ENCODE peak calls at places on chromosome 1, in four cellular contexts. Y is T-helper 17 cell, F is glutamatergic neuron, B is left ventricle myocardium inferior. O is an unnamed sample.

GRCh38 chr1:185654199-185654951 is 79.8 kb upstream of the HMCN1 start:
- DNase-seq in Y (no peak), F (no peak), B (no peak), O (no peak)

GRCh38 chr1:3321559-3322439 is 132.7 kb upstream of the ARHGEF16 start:
- DNase-seq in Y (no peak), F (no peak), B (no peak), O (no peak)

GRCh38 chr1:225762002-225762441 is 15.6 kb upstream of the SRP9 start:
- DNase-seq in Y (no peak), F (no peak), B (no peak), O (no peak)

GRCh38 chr1:23198373-23198772 is 18.9 kb downstream of the HTR1D start:
- DNase-seq in Y (no peak), F (no peak), B (no peak), O (peak)

GRCh38 chr1:160219062-160219929 is 14.1 kb downstream of the PEA15 start:
- DNase-seq in Y (no peak), F (peak), B (peak), O (peak)

GRCh38 chr1:170402451-170403311 is 129.3 kb upstream of the GORAB start:
- DNase-seq in Y (no peak), F (no peak), B (no peak), O (peak)

GRCh38 chr1:119968068-119968492 is 71.8 kb upstream of the ADAM30 start:
- DNase-seq in Y (peak), F (peak), B (peak), O (no peak)

GRCh38 chr1:37238376-37239224 is 204.3 kb upstream of the GRIK3 start:
- DNase-seq in Y (no peak), F (no peak), B (no peak), O (no peak)